ENCODE peak calls at places on chromosome 3, in eight cellular contexts. One of them, this sample, is unnamed.

GRCh38 chr3:26078539-26078938 is 288.6 kb downstream of the OXSM start:
- DNase-seq in AG08395: no peak
- DNase-seq in stimulated activated CD8-positive, alpha-beta memory T cell treated with anti-CD3 and anti-CD28 coated beads, Interleukin-12 subunit alpha, Interleukin-12 subunit beta, amount 100 ng/mL, for 4 hours: no peak
- DNase-seq in brain microvascular endothelial cell: no peak
- DNase-seq in progenitor cell of endocrine pancreas: no peak
- DNase-seq in activated CD8-positive, alpha-beta memory T cell treated with anti-CD3 and anti-CD28 coated beads, Interleukin-2, amount 10 ng/mL, durations not matched to agents 7 days and 5 days: no peak
- DNase-seq in AG20443: no peak
- DNase-seq in T-cell: no peak
- DNase-seq in this sample: no peak

GRCh38 chr3:196793224-196793623 is 53.6 kb downstream of the PAK2 start:
- DNase-seq in AG08395: peak; percentile 48
- DNase-seq in stimulated activated CD8-positive, alpha-beta memory T cell treated with anti-CD3 and anti-CD28 coated beads, Interleukin-12 subunit alpha, Interleukin-12 subunit beta, amount 100 ng/mL, for 4 hours: no peak
- DNase-seq in brain microvascular endothelial cell: peak; percentile 93
- DNase-seq in progenitor cell of endocrine pancreas: no peak
- DNase-seq in activated CD8-positive, alpha-beta memory T cell treated with anti-CD3 and anti-CD28 coated beads, Interleukin-2, amount 10 ng/mL, durations not matched to agents 7 days and 5 days: no peak
- DNase-seq in AG20443: peak; percentile 52
- DNase-seq in T-cell: no peak
- DNase-seq in this sample: no peak

GRCh38 chr3:178170698-178171535 is 365.3 kb upstream of the KCNMB2 start:
- DNase-seq in AG08395: peak; percentile 46
- DNase-seq in stimulated activated CD8-positive, alpha-beta memory T cell treated with anti-CD3 and anti-CD28 coated beads, Interleukin-12 subunit alpha, Interleukin-12 subunit beta, amount 100 ng/mL, for 4 hours: no peak
- DNase-seq in brain microvascular endothelial cell: peak; percentile 88
- DNase-seq in progenitor cell of endocrine pancreas: no peak
- DNase-seq in activated CD8-positive, alpha-beta memory T cell treated with anti-CD3 and anti-CD28 coated beads, Interleukin-2, amount 10 ng/mL, durations not matched to agents 7 days and 5 days: no peak
- DNase-seq in AG20443: peak; percentile 21
- DNase-seq in T-cell: no peak
- DNase-seq in this sample: no peak

GRCh38 chr3:8937064-8938020 is 25.9 kb downstream of the RAD18 start:
- DNase-seq in AG08395: peak; percentile 75
- DNase-seq in stimulated activated CD8-positive, alpha-beta memory T cell treated with anti-CD3 and anti-CD28 coated beads, Interleukin-12 subunit alpha, Interleukin-12 subunit beta, amount 100 ng/mL, for 4 hours: no peak
- DNase-seq in brain microvascular endothelial cell: peak; percentile 61
- DNase-seq in progenitor cell of endocrine pancreas: no peak
- DNase-seq in activated CD8-positive, alpha-beta memory T cell treated with anti-CD3 and anti-CD28 coated beads, Interleukin-2, amount 10 ng/mL, durations not matched to agents 7 days and 5 days: no peak
- DNase-seq in AG20443: peak; percentile 70
- DNase-seq in T-cell: no peak
- DNase-seq in this sample: no peak

GRCh38 chr3:122603056-122603455 is 25.6 kb downstream of the PARP15 start:
- DNase-seq in AG08395: no peak
- DNase-seq in stimulated activated CD8-positive, alpha-beta memory T cell treated with anti-CD3 and anti-CD28 coated beads, Interleukin-12 subunit alpha, Interleukin-12 subunit beta, amount 100 ng/mL, for 4 hours: no peak
- DNase-seq in brain microvascular endothelial cell: no peak
- DNase-seq in progenitor cell of endocrine pancreas: no peak
- DNase-seq in activated CD8-positive, alpha-beta memory T cell treated with anti-CD3 and anti-CD28 coated beads, Interleukin-2, amount 10 ng/mL, durations not matched to agents 7 days and 5 days: no peak
- DNase-seq in AG20443: no peak
- DNase-seq in T-cell: no peak
- DNase-seq in this sample: no peak

GRCh38 chr3:30269751-30270445 is 336.5 kb upstream of the TGFBR2 start:
- DNase-seq in AG08395: no peak
- DNase-seq in stimulated activated CD8-positive, alpha-beta memory T cell treated with anti-CD3 and anti-CD28 coated beads, Interleukin-12 subunit alpha, Interleukin-12 subunit beta, amount 100 ng/mL, for 4 hours: no peak
- DNase-seq in brain microvascular endothelial cell: no peak
- DNase-seq in progenitor cell of endocrine pancreas: no peak
- DNase-seq in activated CD8-positive, alpha-beta memory T cell treated with anti-CD3 and anti-CD28 coated beads, Interleukin-2, amount 10 ng/mL, durations not matched to agents 7 days and 5 days: no peak
- DNase-seq in AG20443: no peak
- DNase-seq in T-cell: no peak
- DNase-seq in this sample: peak; percentile 73

GRCh38 chr3:146277953-146278631 is 27.2 kb upstream of the PLSCR4 start:
- DNase-seq in AG08395: peak; percentile 69
- DNase-seq in stimulated activated CD8-positive, alpha-beta memory T cell treated with anti-CD3 and anti-CD28 coated beads, Interleukin-12 subunit alpha, Interleukin-12 subunit beta, amount 100 ng/mL, for 4 hours: no peak
- DNase-seq in brain microvascular endothelial cell: peak; percentile 71
- DNase-seq in progenitor cell of endocrine pancreas: no peak
- DNase-seq in activated CD8-positive, alpha-beta memory T cell treated with anti-CD3 and anti-CD28 coated beads, Interleukin-2, amount 10 ng/mL, durations not matched to agents 7 days and 5 days: no peak
- DNase-seq in AG20443: peak; percentile 63
- DNase-seq in T-cell: no peak
- DNase-seq in this sample: no peak

GRCh38 chr3:123375014-123375940 is 73.6 kb downstream of the ADCY5 start:
- DNase-seq in AG08395: no peak
- DNase-seq in stimulated activated CD8-positive, alpha-beta memory T cell treated with anti-CD3 and anti-CD28 coated beads, Interleukin-12 subunit alpha, Interleukin-12 subunit beta, amount 100 ng/mL, for 4 hours: no peak
- DNase-seq in brain microvascular endothelial cell: no peak
- DNase-seq in progenitor cell of endocrine pancreas: no peak
- DNase-seq in activated CD8-positive, alpha-beta memory T cell treated with anti-CD3 and anti-CD28 coated beads, Interleukin-2, amount 10 ng/mL, durations not matched to agents 7 days and 5 days: no peak
- DNase-seq in AG20443: no peak
- DNase-seq in T-cell: no peak
- DNase-seq in this sample: no peak

GRCh38 chr3:143963946-143964345 is 7.7 kb upstream of the DIPK2A start:
- DNase-seq in AG08395: no peak
- DNase-seq in stimulated activated CD8-positive, alpha-beta memory T cell treated with anti-CD3 and anti-CD28 coated beads, Interleukin-12 subunit alpha, Interleukin-12 subunit beta, amount 100 ng/mL, for 4 hours: no peak
- DNase-seq in brain microvascular endothelial cell: no peak
- DNase-seq in progenitor cell of endocrine pancreas: no peak
- DNase-seq in activated CD8-positive, alpha-beta memory T cell treated with anti-CD3 and anti-CD28 coated beads, Interleukin-2, amount 10 ng/mL, durations not matched to agents 7 days and 5 days: no peak
- DNase-seq in AG20443: no peak
- DNase-seq in T-cell: no peak
- DNase-seq in this sample: no peak

GRCh38 chr3:44962606-44963393 is 13.2 kb downstream of the ZDHHC3 start:
- DNase-seq in AG08395: no peak
- DNase-seq in stimulated activated CD8-positive, alpha-beta memory T cell treated with anti-CD3 and anti-CD28 coated beads, Interleukin-12 subunit alpha, Interleukin-12 subunit beta, amount 100 ng/mL, for 4 hours: no peak
- DNase-seq in brain microvascular endothelial cell: no peak
- DNase-seq in progenitor cell of endocrine pancreas: no peak
- DNase-seq in activated CD8-positive, alpha-beta memory T cell treated with anti-CD3 and anti-CD28 coated beads, Interleukin-2, amount 10 ng/mL, durations not matched to agents 7 days and 5 days: no peak
- DNase-seq in AG20443: no peak
- DNase-seq in T-cell: no peak
- DNase-seq in this sample: no peak

GRCh38 chr3:12737319-12737718 is 21.7 kb downstream of the TMEM40 start:
- DNase-seq in AG08395: no peak
- DNase-seq in stimulated activated CD8-positive, alpha-beta memory T cell treated with anti-CD3 and anti-CD28 coated beads, Interleukin-12 subunit alpha, Interleukin-12 subunit beta, amount 100 ng/mL, for 4 hours: no peak
- DNase-seq in brain microvascular endothelial cell: no peak
- DNase-seq in progenitor cell of endocrine pancreas: no peak
- DNase-seq in activated CD8-positive, alpha-beta memory T cell treated with anti-CD3 and anti-CD28 coated beads, Interleukin-2, amount 10 ng/mL, durations not matched to agents 7 days and 5 days: no peak
- DNase-seq in AG20443: no peak
- DNase-seq in T-cell: no peak
- DNase-seq in this sample: no peak

GRCh38 chr3:3806092-3806491 is 6.9 kb downstream of the LRRN1 start:
- DNase-seq in AG08395: no peak
- DNase-seq in stimulated activated CD8-positive, alpha-beta memory T cell treated with anti-CD3 and anti-CD28 coated beads, Interleukin-12 subunit alpha, Interleukin-12 subunit beta, amount 100 ng/mL, for 4 hours: no peak
- DNase-seq in brain microvascular endothelial cell: no peak
- DNase-seq in progenitor cell of endocrine pancreas: no peak
- DNase-seq in activated CD8-positive, alpha-beta memory T cell treated with anti-CD3 and anti-CD28 coated beads, Interleukin-2, amount 10 ng/mL, durations not matched to agents 7 days and 5 days: no peak
- DNase-seq in AG20443: no peak
- DNase-seq in T-cell: no peak
- DNase-seq in this sample: no peak

GRCh38 chr3:72661115-72661457 is 187.2 kb downstream of the SHQ1 start:
- DNase-seq in AG08395: peak; percentile 94
- DNase-seq in stimulated activated CD8-positive, alpha-beta memory T cell treated with anti-CD3 and anti-CD28 coated beads, Interleukin-12 subunit alpha, Interleukin-12 subunit beta, amount 100 ng/mL, for 4 hours: no peak
- DNase-seq in brain microvascular endothelial cell: no peak
- DNase-seq in progenitor cell of endocrine pancreas: no peak
- DNase-seq in activated CD8-positive, alpha-beta memory T cell treated with anti-CD3 and anti-CD28 coated beads, Interleukin-2, amount 10 ng/mL, durations not matched to agents 7 days and 5 days: no peak
- DNase-seq in AG20443: peak; percentile 90
- DNase-seq in T-cell: no peak
- DNase-seq in this sample: no peak

GRCh38 chr3:62316525-62316924 is 56.8 kb downstream of the FEZF2 start:
- DNase-seq in AG08395: no peak
- DNase-seq in stimulated activated CD8-positive, alpha-beta memory T cell treated with anti-CD3 and anti-CD28 coated beads, Interleukin-12 subunit alpha, Interleukin-12 subunit beta, amount 100 ng/mL, for 4 hours: no peak
- DNase-seq in brain microvascular endothelial cell: no peak
- DNase-seq in progenitor cell of endocrine pancreas: no peak
- DNase-seq in activated CD8-positive, alpha-beta memory T cell treated with anti-CD3 and anti-CD28 coated beads, Interleukin-2, amount 10 ng/mL, durations not matched to agents 7 days and 5 days: no peak
- DNase-seq in AG20443: no peak
- DNase-seq in T-cell: no peak
- DNase-seq in this sample: no peak

GRCh38 chr3:14583543-14584091 is 43.5 kb upstream of the GRIP2 start:
- DNase-seq in AG08395: no peak
- DNase-seq in stimulated activated CD8-positive, alpha-beta memory T cell treated with anti-CD3 and anti-CD28 coated beads, Interleukin-12 subunit alpha, Interleukin-12 subunit beta, amount 100 ng/mL, for 4 hours: no peak
- DNase-seq in brain microvascular endothelial cell: no peak
- DNase-seq in progenitor cell of endocrine pancreas: no peak
- DNase-seq in activated CD8-positive, alpha-beta memory T cell treated with anti-CD3 and anti-CD28 coated beads, Interleukin-2, amount 10 ng/mL, durations not matched to agents 7 days and 5 days: no peak
- DNase-seq in AG20443: no peak
- DNase-seq in T-cell: no peak
- DNase-seq in this sample: no peak

GRCh38 chr3:133472242-133472641 is 72.4 kb downstream of the BFSP2 start:
- DNase-seq in AG08395: no peak
- DNase-seq in stimulated activated CD8-positive, alpha-beta memory T cell treated with anti-CD3 and anti-CD28 coated beads, Interleukin-12 subunit alpha, Interleukin-12 subunit beta, amount 100 ng/mL, for 4 hours: no peak
- DNase-seq in brain microvascular endothelial cell: no peak
- DNase-seq in progenitor cell of endocrine pancreas: no peak
- DNase-seq in activated CD8-positive, alpha-beta memory T cell treated with anti-CD3 and anti-CD28 coated beads, Interleukin-2, amount 10 ng/mL, durations not matched to agents 7 days and 5 days: no peak
- DNase-seq in AG20443: peak; percentile 76
- DNase-seq in T-cell: no peak
- DNase-seq in this sample: no peak

GRCh38 chr3:41339758-41340157 is 140.5 kb downstream of the CTNNB1 start:
- DNase-seq in AG08395: no peak
- DNase-seq in stimulated activated CD8-positive, alpha-beta memory T cell treated with anti-CD3 and anti-CD28 coated beads, Interleukin-12 subunit alpha, Interleukin-12 subunit beta, amount 100 ng/mL, for 4 hours: no peak
- DNase-seq in brain microvascular endothelial cell: no peak
- DNase-seq in progenitor cell of endocrine pancreas: no peak
- DNase-seq in activated CD8-positive, alpha-beta memory T cell treated with anti-CD3 and anti-CD28 coated beads, Interleukin-2, amount 10 ng/mL, durations not matched to agents 7 days and 5 days: no peak
- DNase-seq in AG20443: no peak
- DNase-seq in T-cell: no peak
- DNase-seq in this sample: no peak

GRCh38 chr3:99172736-99173657 is 271.5 kb upstream of the DCBLD2 start:
- DNase-seq in AG08395: peak; percentile 61
- DNase-seq in stimulated activated CD8-positive, alpha-beta memory T cell treated with anti-CD3 and anti-CD28 coated beads, Interleukin-12 subunit alpha, Interleukin-12 subunit beta, amount 100 ng/mL, for 4 hours: no peak
- DNase-seq in brain microvascular endothelial cell: peak; percentile 78
- DNase-seq in progenitor cell of endocrine pancreas: no peak
- DNase-seq in activated CD8-positive, alpha-beta memory T cell treated with anti-CD3 and anti-CD28 coated beads, Interleukin-2, amount 10 ng/mL, durations not matched to agents 7 days and 5 days: peak; percentile 49
- DNase-seq in AG20443: peak; percentile 63
- DNase-seq in T-cell: no peak
- DNase-seq in this sample: no peak

This sample was measured in SIG-M5.